ENCODE peak calls at places on chromosomes 6 and 20, in five cellular contexts. J, S, G, H and T are unnamed samples.

GRCh38 chr20:56358070-56358469 is 704 bp upstream of the FAM210B start:
- DNase-seq in J (no peak), S (no peak), G (peak; percentile 80), H (no peak), T (no peak)

GRCh38 chr6:78489874-78490273 is 377.5 kb upstream of the IRAK1BP1 start:
- DNase-seq in S (no peak), J (no peak), G (no peak), H (no peak), T (peak; percentile 26)

GRCh38 chr6:49327005-49327404 is 136.0 kb downstream of the MMUT start:
- DNase-seq in J (no peak), S (no peak), H (no peak), G (no peak), T (no peak)

GRCh38 chr20:62352402-62353288 is 14.5 kb downstream of the LAMA5 start:
- DNase-seq in S (no peak), G (peak; percentile 94), J (no peak), H (no peak), T (no peak)

GRCh38 chr6:43934803-43935602 is 165.0 kb downstream of the VEGFA start:
- DNase-seq in G (no peak), H (no peak), J (no peak), S (no peak), T (no peak)

GRCh38 chr6:35736293-35736894 is 438 bp upstream of the ARMC12 start:
- DNase-seq in H (peak; percentile 88), J (no peak), S (peak; percentile 64), G (no peak), T (no peak)

GRCh38 chr6:2580996-2581395 is 169.7 kb downstream of the MYLK4 start:
- DNase-seq in G (no peak), J (no peak), H (no peak), S (no peak), T (no peak)

GRCh38 chr6:41622210-41622990 is 15.9 kb upstream of the MDFI start:
- DNase-seq in J (no peak), S (no peak), H (no peak), G (no peak), T (no peak)

GRCh38 chr20:13817342-13817741 is 32.5 kb downstream of the NDUFAF5 start:
- DNase-seq in J (no peak), G (no peak), S (no peak), H (no peak), T (no peak)

GRCh38 chr6:21190701-21191588 is 402.6 kb upstream of the SOX4 start:
- DNase-seq in S (no peak), H (no peak), J (no peak), G (no peak), T (no peak)

GRCh38 chr20:9912858-9913434 is 74.1 kb upstream of the PAK5 start:
- DNase-seq in J (no peak), G (peak; percentile 4), S (peak; percentile 31), H (peak; percentile 11), T (peak; percentile 10)

GRCh38 chr6:107304421-107305025 is 154.8 kb downstream of the PDSS2 start:
- DNase-seq in H (no peak), J (peak; percentile 82), G (no peak), S (no peak), T (no peak)

GRCh38 chr6:16748028-16748319 is 13.3 kb downstream of the ATXN1 start:
- DNase-seq in G (no peak), S (no peak), J (no peak), H (no peak), T (no peak)

GRCh38 chr6:126947070-126947469 is 171.4 kb upstream of the RSPO3 start:
- DNase-seq in J (no peak), H (no peak), G (no peak), S (no peak), T (no peak)